ENCODE peak calls at places on chromosomes 13 and 19, in eight cellular contexts. U is heart left ventricle, N is lower leg skin, K is transverse colon, J is uterus, A is suprapubic skin, S is H1, T is IMR-90. I is an unnamed sample.

GRCh38 chr13:41383400-41383799 is 72.3 kb downstream of the NAA16 start:
- DNase-seq in N (no peak), T (peak), S (no peak), K (no peak), U (no peak), J (no peak), A (no peak), I (no peak)

GRCh38 chr13:33251131-33251629 is 34.4 kb downstream of the STARD13 start:
- DNase-seq in T (peak), J (peak), K (no peak), U (peak), N (no peak), S (no peak), A (no peak), I (no peak)

GRCh38 chr19:17496337-17496997 is 15.0 kb upstream of the PGLS start:
- DNase-seq in K (peak), N (no peak), U (peak), J (peak), A (peak), S (peak), T (peak), I (no peak)

GRCh38 chr13:40334031-40334430 is 332.4 kb downstream of the FOXO1 start:
- DNase-seq in T (no peak), S (peak), N (no peak), J (no peak), A (no peak), K (no peak), U (no peak), I (peak)

GRCh38 chr13:39410089-39410901 is 192.7 kb downstream of the LHFPL6 start:
- DNase-seq in J (peak), S (no peak), T (peak), A (no peak), K (no peak), U (no peak), N (no peak), I (no peak)

GRCh38 chr13:94966380-94966779 is 254.0 kb upstream of the SOX21 start:
- DNase-seq in A (no peak), U (no peak), N (no peak), K (no peak), S (no peak), T (no peak), J (no peak), I (no peak)

GRCh38 chr13:67063036-67063435 is 167.1 kb downstream of the PCDH9 start:
- DNase-seq in N (no peak), K (no peak), S (no peak), T (no peak), A (no peak), U (no peak), J (no peak), I (no peak)

GRCh38 chr19:36638862-36639510 is 27.7 kb downstream of the ZNF461 start:
- DNase-seq in A (no peak), J (no peak), S (no peak), T (no peak), K (no peak), N (no peak), U (no peak), I (no peak)

GRCh38 chr13:37026778-37027177 is 26.2 kb downstream of the EXOSC8 start:
- DNase-seq in S (no peak), N (no peak), T (no peak), J (no peak), U (no peak), A (no peak), K (no peak), I (no peak)

GRCh38 chr13:78595819-78596700 is 7.3 kb downstream of the POU4F1 start:
- DNase-seq in S (peak), U (no peak), N (no peak), K (no peak), T (no peak), J (no peak), A (no peak), I (no peak)

GRCh38 chr13:67235265-67235664 is 5.1 kb upstream of the PCDH9 start:
- DNase-seq in N (no peak), J (no peak), S (no peak), U (no peak), A (no peak), T (no peak), K (no peak), I (no peak)

GRCh38 chr19:47512183-47512947 is 2.5 kb downstream of the NAPA start:
- DNase-seq in J (peak), S (no peak), U (no peak), K (peak), T (peak), N (peak), A (no peak), I (no peak)

GRCh38 chr13:87376081-87376480 is 295.1 kb upstream of the SLITRK5 start:
- DNase-seq in A (no peak), U (no peak), J (no peak), T (no peak), N (no peak), K (no peak), S (no peak), I (no peak)

GRCh38 chr13:27637289-27637626 is 15.6 kb downstream of the POLR1D start:
- DNase-seq in J (no peak), S (no peak), A (no peak), T (no peak), K (no peak), N (no peak), U (no peak), I (no peak)

GRCh38 chr19:10876459-10877240 is 5.3 kb downstream of the CARM1 start:
- DNase-seq in A (no peak), J (no peak), T (no peak), K (peak), U (peak), S (no peak), N (peak), I (no peak)

GRCh38 chr19:53086949-53087348 is 16.3 kb downstream of the ZNF160 start:
- DNase-seq in J (peak), N (no peak), K (no peak), T (peak), S (no peak), U (peak), A (no peak), I (no peak)

GRCh38 chr13:112697756-112698655 is 8.2 kb downstream of the ATP11A start:
- DNase-seq in T (peak), N (no peak), S (no peak), A (no peak), K (no peak), J (no peak), U (no peak), I (no peak)

GRCh38 chr13:59447846-59448620 is 715.7 kb downstream of the DIAPH3 start:
- DNase-seq in U (no peak), N (no peak), S (no peak), K (no peak), J (no peak), T (peak), A (no peak), I (no peak)

GRCh38 chr13:40933508-40933907 is 85.6 kb downstream of the ELF1 start:
- DNase-seq in T (no peak), J (no peak), K (no peak), S (no peak), N (no peak), A (no peak), U (no peak), I (no peak)

GRCh38 chr19:35939307-35940077 is 3.3 kb downstream of the LRFN3 start:
- DNase-seq in K (no peak), S (no peak), U (no peak), J (no peak), N (no peak), A (no peak), T (no peak), I (no peak)

GRCh38 chr13:102045713-102046112 is 356.1 kb downstream of the FGF14 start:
- DNase-seq in S (no peak), K (no peak), N (no peak), J (no peak), A (no peak), T (no peak), U (no peak), I (no peak)

GRCh38 chr13:24528816-24529398 is 16.3 kb upstream of the PARP4 start:
- DNase-seq in N (no peak), K (no peak), J (no peak), S (no peak), A (no peak), U (no peak), T (no peak), I (no peak)

GRCh38 chr13:62320129-62320724 is 904.6 kb upstream of the PCDH20 start:
- DNase-seq in U (no peak), K (no peak), J (no peak), N (no peak), A (no peak), S (no peak), T (peak), I (no peak)

GRCh38 chr13:34151885-34152284 is 333.9 kb downstream of the RFC3 start:
- DNase-seq in T (no peak), K (no peak), N (no peak), S (no peak), A (no peak), J (no peak), U (no peak), I (no peak)

GRCh38 chr13:76016799-76017198 is 380.7 kb downstream of the LMO7 start:
- DNase-seq in A (no peak), N (no peak), T (peak), J (no peak), S (peak), K (peak), U (no peak), I (no peak)

GRCh38 chr19:12936582-12936981 is 1.8 kb upstream of the CALR start:
- DNase-seq in U (no peak), J (no peak), N (no peak), T (no peak), S (no peak), K (no peak), A (no peak), I (no peak)

GRCh38 chr13:99326012-99326411 is 18.8 kb upstream of the GPR183 start:
- DNase-seq in J (no peak), S (no peak), U (no peak), K (no peak), T (no peak), N (no peak), A (no peak), I (no peak)

GRCh38 chr13:90331974-90332373 is 1015.5 kb upstream of the MIR17HG start:
- DNase-seq in A (no peak), T (no peak), K (no peak), S (no peak), U (no peak), J (no peak), N (no peak), I (no peak)

GRCh38 chr13:31767175-31767900 is 28.0 kb downstream of the RXFP2 start:
- DNase-seq in T (peak), A (no peak), N (peak), K (no peak), J (no peak), U (no peak), S (no peak), I (no peak)

GRCh38 chr19:1133471-1133929 is 29.7 kb downstream of the GPX4 start:
- DNase-seq in S (peak), T (no peak), J (no peak), K (peak), A (no peak), U (no peak), N (no peak), I (no peak)

GRCh38 chr19:30696514-30696913 is 324.3 kb downstream of the ZNF536 start:
- DNase-seq in S (peak), K (no peak), U (no peak), N (no peak), J (no peak), T (peak), A (peak), I (no peak)

GRCh38 chr19:55080121-55080914 is 4.6 kb downstream of the EPS8L1 start:
- DNase-seq in A (no peak), T (peak), U (peak), J (no peak), K (peak), S (peak), N (no peak), I (no peak)

GRCh38 chr19:19738564-19738963 is 5.7 kb upstream of the ZNF14 start:
- DNase-seq in S (no peak), A (no peak), T (no peak), U (no peak), J (no peak), N (no peak), K (no peak), I (no peak)

GRCh38 chr13:36154567-36155231 is 23.5 kb upstream of the DCLK1 start:
- DNase-seq in N (no peak), S (peak), U (peak), K (no peak), J (no peak), A (no peak), T (no peak), I (no peak)

GRCh38 chr13:114115796-114116195 is 16.6 kb downstream of the RASA3 start:
- DNase-seq in S (no peak), A (peak), J (no peak), T (no peak), U (peak), K (peak), N (no peak), I (no peak)

GRCh38 chr13:98172570-98173405 is 4.3 kb downstream of the RNF113B start:
- DNase-seq in U (no peak), T (peak), A (no peak), N (no peak), K (no peak), J (no peak), S (no peak), I (no peak)

GRCh38 chr19:955803-956746 is 28.1 kb upstream of the WDR18 start:
- DNase-seq in U (no peak), K (peak), A (no peak), T (no peak), J (no peak), S (no peak), N (no peak), I (no peak)

GRCh38 chr19:36604656-36605100 is 435 bp upstream of the ZNF382 start:
- DNase-seq in T (peak), U (peak), A (peak), J (peak), N (peak), K (peak), S (no peak), I (no peak)

GRCh38 chr13:109773276-109773675 is 13.1 kb downstream of the IRS2 start:
- DNase-seq in K (no peak), N (no peak), U (no peak), J (no peak), T (no peak), S (no peak), A (no peak), I (no peak)

DNA sequence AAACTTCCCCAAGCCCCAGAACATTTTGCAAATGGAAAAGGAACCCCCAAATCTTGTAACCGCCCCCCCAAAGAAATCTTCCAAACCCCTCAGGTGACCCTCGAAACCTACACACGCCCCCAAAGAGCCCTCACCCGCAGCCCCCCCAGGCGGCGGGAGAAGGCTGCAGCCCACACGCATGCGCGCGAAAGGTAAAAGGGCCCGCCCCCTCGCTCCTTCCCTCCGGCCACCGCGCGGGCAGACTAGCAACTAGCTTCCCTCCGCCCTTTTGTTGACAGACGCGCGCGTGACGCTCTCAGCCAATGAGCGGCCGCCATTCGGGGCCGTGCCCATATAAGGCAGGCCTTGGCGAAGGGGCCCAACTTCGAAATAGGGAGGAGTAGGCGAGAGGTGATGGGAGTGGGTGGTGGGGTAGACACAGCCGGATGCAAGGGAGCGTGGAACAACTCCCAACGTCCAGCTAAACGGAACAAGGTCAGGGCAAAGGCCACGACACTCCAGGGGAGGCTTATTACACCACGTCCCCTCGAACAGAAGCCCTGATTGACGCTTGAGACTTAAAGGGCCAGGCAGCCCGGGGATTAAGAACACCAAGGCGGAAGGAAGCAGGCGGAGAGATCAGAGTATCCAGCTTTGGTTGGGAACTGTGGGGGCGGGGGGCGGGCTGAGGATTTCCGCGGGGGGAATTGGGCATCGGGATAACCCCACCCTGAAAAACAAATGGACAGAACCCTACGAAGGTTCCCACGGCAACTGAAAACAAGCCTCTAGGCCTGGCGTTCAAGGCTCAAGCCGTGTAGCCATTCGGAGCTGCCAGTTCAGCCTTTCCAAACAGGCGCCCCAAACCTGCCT is 13.3 kb downstream of the FBXO46 start:
- DNase-seq in N (peak), T (peak), S (peak), A (peak), U (peak), J (peak), K (peak), I (peak)
- TF ChIP-seq POLR2A in N (no peak), T (peak), S (no peak), A (no peak), U (no peak), J (peak), K (peak), I (no peak)

GRCh38 chr13:100848304-100848703 is 173.7 kb upstream of the TMTC4 start:
- DNase-seq in S (peak), N (no peak), J (no peak), U (no peak), K (no peak), T (no peak), A (no peak), I (no peak)

GRCh38 chr13:100854091-100854490 is 179.5 kb upstream of the TMTC4 start:
- DNase-seq in S (no peak), T (no peak), N (no peak), U (no peak), K (no peak), J (no peak), A (no peak), I (no peak)

GRCh38 chr13:100855151-100855550 is 180.6 kb upstream of the TMTC4 start:
- DNase-seq in U (no peak), K (no peak), J (no peak), T (no peak), A (no peak), N (no peak), S (no peak), I (no peak)

GRCh38 chr13:100852146-100852545 is 177.6 kb upstream of the TMTC4 start:
- DNase-seq in A (no peak), U (no peak), T (no peak), N (no peak), K (no peak), J (no peak), S (no peak), I (no peak)
- TF ChIP-seq CTCF in A (no peak), U (no peak), T (no peak), N (no peak), K (no peak), J (no peak), S (no peak), I (no peak)

DNA sequence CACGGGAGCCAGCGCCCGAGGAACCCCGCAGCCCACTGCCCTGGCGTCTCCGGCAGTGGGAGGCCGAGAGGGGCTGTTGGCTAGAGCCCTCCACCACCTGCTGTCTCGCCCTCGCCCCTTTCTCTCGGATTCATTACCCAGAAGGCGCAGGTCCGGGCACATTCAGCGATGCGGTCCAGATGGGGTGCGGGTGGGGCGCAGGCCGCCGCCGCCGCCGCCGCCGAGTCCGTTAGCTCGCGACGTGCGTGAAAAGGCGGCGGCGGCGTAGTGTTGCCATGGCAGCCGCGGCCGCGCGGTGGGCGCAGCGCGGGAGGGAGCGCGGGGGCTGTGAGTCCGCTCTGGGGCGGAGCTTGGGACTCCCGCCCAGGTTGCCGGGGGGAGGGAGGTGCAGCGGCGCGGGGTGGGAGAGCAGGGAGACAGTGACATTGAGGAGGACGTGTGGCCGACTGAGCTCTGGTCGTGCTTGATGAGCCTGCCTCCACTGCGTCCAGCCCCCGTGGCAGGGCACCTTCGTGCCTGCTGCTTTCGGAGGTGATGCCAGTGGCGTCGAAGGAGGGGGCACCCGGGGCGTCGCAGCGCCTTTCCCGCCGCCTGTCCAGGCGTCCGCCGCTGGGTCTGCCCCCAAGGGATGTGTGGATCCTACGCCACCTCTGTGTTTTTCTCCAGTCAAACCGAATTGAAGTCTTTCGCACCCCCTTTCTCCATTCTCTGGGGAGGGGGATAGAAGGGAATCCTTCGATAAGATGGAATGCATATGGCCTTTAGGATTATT is at the start of gene KATNAL1:
- DNase-seq in J (peak), N (peak), K (peak), S (peak), A (peak), T (peak), U (peak), I (no peak)
- TF ChIP-seq POLR2A in J (no peak), N (no peak), K (peak), S (no peak), A (no peak), T (peak), U (no peak), I (peak)

GRCh38 chr19:34145741-34146202 is 26.5 kb upstream of the LSM14A start:
- DNase-seq in A (no peak), U (no peak), S (peak), K (peak), T (peak), N (peak), J (peak), I (no peak)
- TF ChIP-seq CTCF in A (peak), U (peak), S (peak), K (peak), T (peak), N (no peak), J (peak), I (peak)

GRCh38 chr19:3573162-3573857 is 566 bp downstream of the HMG20B start:
- DNase-seq in T (no peak), A (no peak), J (peak), S (peak), N (no peak), K (no peak), U (no peak), I (no peak)
- TF ChIP-seq POLR2A in T (no peak), A (no peak), J (no peak), S (no peak), N (no peak), K (no peak), U (no peak), I (no peak)

GRCh38 chr19:44582581-44583265 is 30.6 kb upstream of the IGSF23 start:
- DNase-seq in K (peak), A (no peak), N (no peak), U (no peak), J (no peak), S (peak), T (no peak), I (no peak)

GRCh38 chr19:44587863-44588752 is 25.3 kb upstream of the IGSF23 start:
- DNase-seq in N (no peak), U (no peak), S (no peak), A (no peak), K (no peak), T (peak), J (no peak), I (no peak)

GRCh38 chr19:44588753-44589112 is 24.6 kb upstream of the IGSF23 start:
- DNase-seq in T (no peak), J (no peak), K (no peak), U (no peak), A (no peak), N (no peak), S (no peak), I (no peak)

GRCh38 chr19:44581288-44581687 is 32.1 kb upstream of the IGSF23 start:
- DNase-seq in J (no peak), K (no peak), U (no peak), T (no peak), A (no peak), S (no peak), N (no peak), I (no peak)

GRCh38 chr19:44585371-44586141 is 27.8 kb upstream of the IGSF23 start:
- DNase-seq in S (no peak), K (no peak), U (no peak), J (no peak), A (no peak), N (no peak), T (peak), I (no peak)
- TF ChIP-seq CTCF in S (no peak), K (no peak), U (no peak), J (no peak), A (no peak), N (no peak), T (peak), I (no peak)

GRCh38 chr19:29666634-29667389 is 1.6 kb downstream of the PLEKHF1 start:
- DNase-seq in N (peak), A (no peak), U (peak), T (peak), K (peak), S (peak), J (peak), I (peak)
- TF ChIP-seq POLR2A in N (no peak), A (no peak), U (no peak), T (no peak), K (no peak), S (no peak), J (no peak), I (no peak)